ENCODE peak calls at places on chromosomes 4 and X, in five cellular contexts. R, V, C, M and W are unnamed samples.

GRCh38 chr4:146329042-146329716 is 114.8 kb downstream of the REELD1 start:
- DNase-seq in M (no peak), V (no peak), C (no peak), R (no peak), W (no peak)

GRCh38 chr4:103307479-103308042 is 109.4 kb upstream of the CENPE start:
- DNase-seq in R (no peak), V (no peak), M (no peak), C (no peak), W (peak)

GRCh38 chr4:185112104-185112503 is 31.0 kb upstream of the SLC25A4 start:
- DNase-seq in M (peak), V (no peak), C (peak), R (no peak), W (no peak)

GRCh38 chr4:5398056-5398455 is 310.3 kb downstream of the EVC2 start:
- DNase-seq in M (no peak), R (no peak), V (no peak), C (no peak), W (no peak)

GRCh38 chr4:155376387-155377268 is at the start of gene MAP9:
- DNase-seq in V (peak), M (no peak), C (no peak), R (peak), W (peak)

GRCh38 chrX:11462648-11463047 is 169.4 kb downstream of the AMELX start:
- DNase-seq in V (no peak), C (no peak), R (no peak), M (no peak), W (no peak)

GRCh38 chr4:102500371-102501175 is 586 bp upstream of the NFKB1 start:
- DNase-seq in C (peak), R (peak), V (no peak), M (peak), W (peak)

GRCh38 chrX:19094654-19095053 is 27.6 kb downstream of the ADGRG2 start:
- DNase-seq in V (no peak), R (no peak), C (no peak), M (no peak), W (no peak)

GRCh38 chrX:154135458-154136229 is 8.4 kb upstream of the OPN1LW start:
- DNase-seq in C (no peak), M (no peak), R (no peak), V (no peak), W (no peak)

GRCh38 chrX:44432641-44433040 is 89.2 kb upstream of the EFHC2 start:
- DNase-seq in V (no peak), C (peak), M (no peak), R (no peak), W (no peak)

GRCh38 chrX:31547416-31547815 is 475.6 kb upstream of the FTHL17 start:
- DNase-seq in R (no peak), C (no peak), V (no peak), M (no peak), W (no peak)

GRCh38 chr4:137529432-137529831 is 2.9 kb downstream of the PCDH18 start:
- DNase-seq in C (no peak), V (no peak), M (no peak), R (no peak), W (no peak)

GRCh38 chr4:946517-947471 is 14.5 kb downstream of the TMEM175 start:
- DNase-seq in C (no peak), V (no peak), M (peak), R (no peak), W (no peak)

GRCh38 chrX:14427614-14428013 is 101.7 kb upstream of the GLRA2 start:
- DNase-seq in V (no peak), C (no peak), R (no peak), M (no peak), W (no peak)

GRCh38 chrX:102154900-102155805 is 624 bp downstream of the BEX5 start:
- DNase-seq in V (peak), M (no peak), R (peak), C (no peak), W (no peak)

GRCh38 chr4:42397256-42397634 is at the start of gene SHISA3:
- DNase-seq in M (peak), V (no peak), R (no peak), C (no peak), W (no peak)

GRCh38 chrX:21638311-21638710 is 19.8 kb downstream of the KLHL34 start:
- DNase-seq in C (no peak), R (no peak), V (no peak), M (no peak), W (no peak)

GRCh38 chr4:52751349-52751911 is at the start of gene ERVMER34-1:
- DNase-seq in M (peak), V (no peak), R (no peak), C (no peak), W (no peak)